ENCODE peak calls at places on chromosomes 2 and 18, in ten cellular contexts. M, G, B, V, X, F, N, Q, P and S are unnamed samples.

GRCh38 chr18:56702946-56703345 is 51.8 kb downstream of the WDR7 start:
- DNase-seq in M (peak; percentile 39), G (no peak), B (no peak), V (peak; percentile 23), X (peak; percentile 50), F (no peak), N (no peak), Q (peak; percentile 3), P (no peak), S (no peak)

GRCh38 chr2:223954401-223954800 is 2.9 kb upstream of the MRPL44 start:
- DNase-seq in M (no peak), G (no peak), B (no peak), V (no peak), X (peak; percentile 86), F (peak; percentile 75), N (no peak), Q (no peak), P (no peak), S (no peak)

GRCh38 chr2:177340158-177340557 is 52.4 kb upstream of the AGPS start:
- DNase-seq in M (no peak), G (no peak), B (no peak), V (no peak), X (no peak), F (no peak), N (no peak), Q (no peak), P (no peak), S (no peak)

GRCh38 chr2:201450910-201451329 is 338 bp downstream of the TRAK2 start:
- DNase-seq in M (no peak), G (no peak), B (no peak), V (no peak), X (peak; percentile 59), F (no peak), N (no peak), Q (peak; percentile 25), P (peak; percentile 13), S (no peak)

GRCh38 chr2:19176977-19177376 is 181.4 kb downstream of the OSR1 start:
- DNase-seq in M (no peak), G (no peak), B (no peak), V (no peak), X (peak; percentile 71), F (no peak), N (no peak), Q (no peak), P (no peak), S (no peak)

GRCh38 chr2:23745068-23745725 is 181.7 kb downstream of the ATAD2B start:
- DNase-seq in M (no peak), G (no peak), B (no peak), V (no peak), X (no peak), F (no peak), N (no peak), Q (no peak), P (no peak), S (no peak)

GRCh38 chr2:205427112-205427511 is 255.2 kb upstream of the NRP2 start:
- DNase-seq in M (no peak), G (no peak), B (no peak), V (no peak), X (peak; percentile 54), F (peak; percentile 23), N (no peak), Q (no peak), P (no peak), S (no peak)

GRCh38 chr2:143856973-143857372 is 662.9 kb downstream of the ZEB2 start:
- DNase-seq in M (no peak), G (no peak), B (no peak), V (no peak), X (no peak), F (no peak), N (no peak), Q (no peak), P (no peak), S (no peak)

GRCh38 chr2:109383505-109384307 is 230.1 kb downstream of the SEPTIN10 start:
- DNase-seq in M (no peak), G (peak; percentile 10), B (no peak), V (no peak), X (no peak), F (no peak), N (no peak), Q (no peak), P (no peak), S (no peak)

GRCh38 chr2:233693963-233694362 is 1.3 kb downstream of the UGT1A6 start:
- DNase-seq in M (no peak), G (no peak), B (no peak), V (no peak), X (no peak), F (no peak), N (no peak), Q (no peak), P (no peak), S (no peak)

GRCh38 chr2:121036226-121036692 is 248.7 kb downstream of the TFCP2L1 start:
- DNase-seq in M (no peak), G (no peak), B (no peak), V (no peak), X (no peak), F (no peak), N (no peak), Q (no peak), P (no peak), S (no peak)

DNA sequence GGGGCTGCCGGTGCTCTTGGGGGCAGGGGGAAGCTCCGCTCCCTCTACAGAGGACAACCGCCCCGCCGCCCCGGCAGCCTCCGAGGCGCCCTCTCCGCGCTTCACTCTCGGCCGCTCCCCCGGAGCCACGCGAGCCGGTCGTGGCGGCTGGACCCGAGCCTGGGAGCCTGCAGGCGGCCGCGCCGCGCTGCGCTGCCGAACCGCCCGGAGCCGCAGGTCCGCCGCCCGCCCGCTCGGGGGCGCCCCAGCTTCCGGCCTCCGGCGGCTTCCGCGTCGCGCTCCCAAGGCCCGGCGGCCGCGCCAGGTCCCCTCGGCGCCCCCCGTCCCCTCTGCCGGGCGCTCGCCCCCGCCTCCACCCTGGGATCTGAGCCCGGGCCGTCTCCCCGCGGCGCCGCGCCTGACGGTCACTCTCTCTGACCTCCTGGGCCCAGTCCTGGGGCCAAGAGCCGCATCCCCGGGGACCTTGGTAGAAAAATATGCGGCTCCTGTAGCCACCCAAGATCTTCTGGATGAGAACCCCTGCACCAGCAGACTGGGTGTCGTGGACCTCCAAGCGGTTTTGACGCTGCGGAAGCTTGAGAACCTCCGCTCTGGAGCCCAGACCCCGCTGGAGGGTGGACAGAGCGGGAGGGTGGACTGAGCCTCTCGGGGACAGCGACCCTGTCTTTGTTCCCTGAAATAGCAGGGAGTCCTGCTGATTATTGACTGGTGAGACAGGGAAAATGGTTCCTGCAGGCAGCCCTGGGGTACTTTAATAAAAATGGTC is 44.3 kb downstream of the SERTAD2 start:
- DNase-seq in M (peak; percentile 60), G (no peak), B (peak; percentile 66), V (peak; percentile 91), X (no peak), F (no peak), N (no peak), Q (peak; percentile 88), P (no peak), S (peak; percentile 82)
- TF ChIP-seq CTCF in M (peak; percentile 26), G (no peak), B (peak; percentile 23), V (peak; percentile 82), X (no peak), F (no peak), N (no peak), Q (peak; percentile 92), P (peak; percentile 84), S (no peak)

DNA sequence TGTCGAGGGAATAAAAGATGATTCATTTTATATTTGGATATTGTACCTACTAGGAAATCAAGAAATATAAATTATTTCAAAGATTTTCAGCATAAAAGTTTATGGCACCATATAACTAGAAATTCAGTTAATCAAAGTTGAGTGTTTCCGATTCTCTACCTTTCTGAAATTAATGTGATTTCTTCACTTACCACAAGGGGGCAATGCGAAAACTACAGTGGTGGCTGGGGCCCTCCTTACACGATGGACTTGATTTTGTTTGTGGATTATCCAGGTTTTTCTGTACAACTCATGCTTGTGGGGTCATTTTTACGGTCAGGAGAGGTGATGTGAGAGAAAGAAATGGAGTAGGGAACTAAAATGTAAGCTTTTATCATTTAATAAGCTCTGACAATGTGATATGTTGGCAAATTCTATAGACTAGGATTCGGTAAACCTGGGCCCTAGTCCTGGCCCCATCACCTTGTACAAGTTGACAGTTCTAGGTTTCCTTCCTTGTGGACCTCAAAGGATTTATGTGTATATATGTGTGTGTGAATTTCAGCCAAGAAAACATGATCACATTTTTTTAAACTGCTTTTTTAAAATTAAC is 47.6 kb downstream of the G6PC2 start:
- DNase-seq in M (peak; percentile 5), G (no peak), B (no peak), V (no peak), X (no peak), F (no peak), N (no peak), Q (peak; percentile 5), P (no peak), S (no peak)
- TF ChIP-seq CTCF in M (peak; percentile 74), G (no peak), B (peak; percentile 76), V (peak; percentile 48), X (peak; percentile 64), F (peak; percentile 58), N (no peak), Q (peak; percentile 56), P (no peak), S (peak; percentile 44)

DNA sequence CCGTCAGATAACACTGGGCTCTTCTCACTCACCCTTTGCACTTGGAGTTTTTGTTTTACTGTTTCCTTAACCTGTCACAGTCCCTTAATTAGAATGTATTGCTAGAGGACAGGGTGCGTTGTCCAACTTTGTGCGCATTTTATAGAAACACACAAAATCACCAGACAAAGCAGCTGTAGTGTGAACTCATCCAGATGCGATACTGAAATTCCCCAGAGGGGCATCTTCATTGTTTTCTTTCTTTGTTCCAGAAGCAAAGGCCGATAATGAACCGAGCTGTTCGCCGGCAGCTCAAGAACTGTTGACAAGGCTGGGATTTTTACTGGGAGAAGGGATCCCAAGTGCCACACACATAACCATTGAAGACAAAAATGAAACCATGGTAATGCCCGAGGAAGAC is 137.6 kb downstream of the WDSUB1 start:
- DNase-seq in M (no peak), G (no peak), B (no peak), V (no peak), X (no peak), F (no peak), N (no peak), Q (no peak), P (no peak), S (no peak)
- TF ChIP-seq CTCF in M (no peak), G (no peak), B (no peak), V (no peak), X (no peak), F (no peak), N (no peak), Q (no peak), P (no peak), S (no peak)

DNA sequence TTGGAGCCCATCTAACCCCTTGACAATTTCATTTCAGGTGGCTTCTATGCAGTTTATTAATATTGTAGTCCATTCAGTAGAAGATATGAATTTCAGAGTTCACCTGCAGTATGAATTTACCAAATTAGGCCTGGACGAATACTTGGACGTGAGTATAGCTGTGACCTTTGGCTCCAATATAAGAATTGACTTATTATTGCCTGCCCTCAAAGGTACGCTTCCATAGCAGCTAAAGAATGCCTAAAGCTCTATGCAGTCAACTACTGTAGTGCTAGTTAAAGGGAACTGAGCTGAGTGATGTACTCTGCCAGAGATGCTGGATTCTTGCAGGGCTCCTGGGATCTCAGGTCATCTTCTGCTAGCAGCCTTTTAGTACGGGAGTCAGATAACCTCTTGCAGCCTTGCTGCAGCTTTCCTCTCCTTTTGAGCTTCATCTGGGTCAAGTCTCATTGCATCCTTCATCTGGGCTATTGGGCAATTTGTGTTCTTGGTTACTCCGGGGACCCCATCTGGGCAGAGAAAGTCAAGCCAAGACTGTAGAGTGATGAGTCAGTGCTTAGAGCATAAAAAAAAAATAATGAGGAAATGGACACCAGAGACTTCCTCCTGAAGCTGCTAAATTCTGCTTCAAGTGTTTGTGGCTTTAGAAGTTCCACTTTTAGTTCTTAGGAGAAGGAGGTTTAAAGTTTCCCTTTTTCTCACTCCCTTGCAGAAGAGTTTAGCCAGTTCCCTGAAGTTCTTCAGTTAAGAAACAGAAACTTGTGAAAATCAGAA is 105.6 kb downstream of the PRPF40A start:
- DNase-seq in M (no peak), G (peak; percentile 59), B (no peak), V (peak; percentile 57), X (peak; percentile 83), F (peak; percentile 55), N (no peak), Q (no peak), P (peak; percentile 51), S (peak; percentile 15)
- TF ChIP-seq CTCF in M (no peak), G (no peak), B (no peak), V (no peak), X (no peak), F (no peak), N (no peak), Q (no peak), P (no peak), S (no peak)